ENCODE peak calls at places on chromosomes 11 and 22, in nine cellular contexts. L is HCT116, E is pancreas, U is esophagus muscularis mucosa, R is sigmoid colon, G is WERI-Rb-1, V is mammary epithelial cell, F is brain microvascular endothelial cell, K is uterus. I is an unnamed sample. For H3K27me3, the result is how much of the 10 kb centered on the place peaks cover.

GRCh38 chr11:45500457-45500856 is 165.0 kb downstream of the CHST1 start:
- DNase-seq in L (no peak), E (no peak), U (no peak), R (no peak), G (no peak), V (no peak), F (no peak), K (no peak), I (no peak)

GRCh38 chr11:66857234-66857926 is 516 bp downstream of the LRFN4 start:
- DNase-seq in L (no peak), E (no peak), U (no peak), R (peak), G (no peak), V (peak), F (no peak), K (no peak), I (no peak)

GRCh38 chr11:65500262-65501004 is 1.6 kb downstream of the MALAT1 start:
- DNase-seq in L (no peak), E (peak), U (no peak), R (peak), G (no peak), V (peak), F (peak), K (peak), I (no peak)

GRCh38 chr11:14499178-14499559 is 442 bp downstream of the COPB1 start:
- DNase-seq in L (no peak), E (no peak), U (no peak), R (peak), G (peak), V (peak), F (no peak), K (peak), I (no peak)

GRCh38 chr11:8809605-8810272 is 101.2 kb upstream of the AKIP1 start:
- DNase-seq in L (no peak), E (no peak), U (no peak), R (no peak), G (no peak), V (no peak), F (no peak), K (no peak), I (no peak)

GRCh38 chr22:30206964-30207363 is 39.6 kb downstream of the LIF start:
- DNase-seq in L (peak), E (peak), U (no peak), R (peak), G (no peak), V (peak), F (peak), K (peak), I (peak)

GRCh38 chr22:36478966-36479365 is 2.5 kb downstream of the TXN2 start:
- DNase-seq in L (no peak), E (no peak), U (no peak), R (no peak), G (no peak), V (no peak), F (no peak), K (no peak), I (no peak)

GRCh38 chr11:119713361-119714040 is 15.5 kb downstream of the NECTIN1 start:
- DNase-seq in L (no peak), E (no peak), U (no peak), R (no peak), G (peak), V (no peak), F (no peak), K (no peak), I (no peak)

GRCh38 chr22:46371623-46372226 is 36.2 kb downstream of the TRMU start:
- DNase-seq in L (no peak), E (no peak), U (no peak), R (no peak), G (no peak), V (no peak), F (no peak), K (no peak), I (no peak)

GRCh38 chr22:28075260-28075981 is 156.4 kb upstream of the PITPNB start:
- DNase-seq in L (no peak), E (peak), U (no peak), R (peak), G (peak), V (peak), F (peak), K (peak), I (peak)

GRCh38 chr22:38016182-38017078 is 32.1 kb upstream of the SOX10 start:
- DNase-seq in L (no peak), E (peak), U (no peak), R (peak), G (no peak), V (peak), F (no peak), K (no peak), I (no peak)

GRCh38 chr22:30167327-30167726 is 79.2 kb downstream of the LIF start:
- DNase-seq in L (no peak), E (no peak), U (no peak), R (no peak), G (no peak), V (no peak), F (no peak), K (no peak), I (no peak)

GRCh38 chr11:70423523-70424505 is 25.5 kb downstream of the CTTN start:
- DNase-seq in L (no peak), E (no peak), U (no peak), R (no peak), G (no peak), V (peak), F (peak), K (no peak), I (peak)

GRCh38 chr11:76654310-76654851 is 16.2 kb downstream of the LRRC32 start:
- DNase-seq in L (no peak), E (no peak), U (no peak), R (peak), G (no peak), V (no peak), F (peak), K (peak), I (peak)

GRCh38 chr11:96310236-96310635 is 32.8 kb downstream of the MAML2 start:
- DNase-seq in L (no peak), E (no peak), U (no peak), R (no peak), G (no peak), V (no peak), F (no peak), K (no peak), I (no peak)

GRCh38 chr11:128575174-128575955 is 12.0 kb downstream of the ETS1 start:
- DNase-seq in L (no peak), E (no peak), U (no peak), R (no peak), G (no peak), V (no peak), F (no peak), K (no peak), I (no peak)

GRCh38 chr11:36447947-36448346 is 62.1 kb downstream of the TRAF6 start:
- DNase-seq in L (no peak), E (peak), U (no peak), R (no peak), G (no peak), V (peak), F (no peak), K (no peak), I (no peak)

GRCh38 chr11:33160147-33160546 is 1.1 kb downstream of the CSTF3 start:
- DNase-seq in L (no peak), E (no peak), U (no peak), R (no peak), G (no peak), V (peak), F (peak), K (no peak), I (no peak)

GRCh38 chr11:77560605-77561004 is 29.1 kb upstream of the AQP11 start:
- DNase-seq in L (peak), E (no peak), U (no peak), R (no peak), G (no peak), V (peak), F (peak), K (no peak), I (peak)

GRCh38 chr11:47242596-47243192 is 5.9 kb downstream of the ACP2 start:
- DNase-seq in L (no peak), E (peak), U (no peak), R (no peak), G (no peak), V (no peak), F (no peak), K (no peak), I (no peak)
- H3K4me3 ChIP-seq in L (no peak), E (no peak), U (no peak), R (no peak), G (no peak), V (no peak), F (no peak), K (no peak), I (no peak)

DNA sequence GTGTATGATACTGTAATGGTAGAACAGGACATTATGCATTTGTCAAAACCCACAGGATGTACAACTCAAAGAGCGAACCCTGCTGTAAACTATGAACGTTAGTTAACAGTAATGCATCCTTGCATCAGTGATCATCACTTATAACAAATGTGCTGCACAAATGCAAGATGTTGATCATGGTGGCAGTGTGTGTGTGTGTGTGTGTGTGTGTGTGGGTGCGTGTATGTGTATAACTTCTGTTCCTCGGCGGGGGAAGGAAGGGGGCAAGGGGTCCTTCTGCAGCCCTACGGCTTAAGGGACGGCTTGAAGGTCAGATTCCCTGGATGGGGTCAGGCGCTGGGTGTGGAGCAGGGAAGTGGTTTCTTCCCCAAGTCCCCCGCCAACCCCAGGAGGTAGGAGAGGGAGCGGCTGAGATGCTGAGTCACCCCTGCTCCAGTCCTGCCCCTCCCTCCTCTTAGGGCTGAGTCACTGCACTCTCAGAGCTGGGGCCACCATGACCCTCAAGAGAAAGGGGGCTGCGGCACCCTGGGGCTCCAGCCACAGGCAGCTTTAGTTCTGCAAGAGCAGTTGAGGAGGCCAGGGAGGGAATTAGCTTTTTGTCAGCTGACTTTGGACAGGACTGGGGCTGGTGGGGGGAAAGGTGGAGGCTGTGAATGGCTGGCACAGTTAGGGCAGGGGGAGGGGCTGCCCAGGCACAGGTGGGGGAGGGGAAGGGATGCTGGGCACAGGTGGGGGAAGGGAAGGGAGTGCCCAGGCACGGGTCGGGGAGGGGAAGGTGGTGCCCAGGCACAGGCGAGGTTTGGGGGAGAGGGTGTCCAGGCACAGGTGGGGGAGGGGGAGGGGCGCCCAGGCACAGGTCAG is 8.8 kb upstream of the CTSD start:
- DNase-seq in L (peak), E (peak), U (no peak), R (peak), G (peak), V (peak), F (peak), K (peak), I (peak)
- H3K27ac ChIP-seq in L (peak), E (no peak), U (no peak), R (no peak), G (no peak), V (peak), F (peak), K (peak), I (peak)

DNA sequence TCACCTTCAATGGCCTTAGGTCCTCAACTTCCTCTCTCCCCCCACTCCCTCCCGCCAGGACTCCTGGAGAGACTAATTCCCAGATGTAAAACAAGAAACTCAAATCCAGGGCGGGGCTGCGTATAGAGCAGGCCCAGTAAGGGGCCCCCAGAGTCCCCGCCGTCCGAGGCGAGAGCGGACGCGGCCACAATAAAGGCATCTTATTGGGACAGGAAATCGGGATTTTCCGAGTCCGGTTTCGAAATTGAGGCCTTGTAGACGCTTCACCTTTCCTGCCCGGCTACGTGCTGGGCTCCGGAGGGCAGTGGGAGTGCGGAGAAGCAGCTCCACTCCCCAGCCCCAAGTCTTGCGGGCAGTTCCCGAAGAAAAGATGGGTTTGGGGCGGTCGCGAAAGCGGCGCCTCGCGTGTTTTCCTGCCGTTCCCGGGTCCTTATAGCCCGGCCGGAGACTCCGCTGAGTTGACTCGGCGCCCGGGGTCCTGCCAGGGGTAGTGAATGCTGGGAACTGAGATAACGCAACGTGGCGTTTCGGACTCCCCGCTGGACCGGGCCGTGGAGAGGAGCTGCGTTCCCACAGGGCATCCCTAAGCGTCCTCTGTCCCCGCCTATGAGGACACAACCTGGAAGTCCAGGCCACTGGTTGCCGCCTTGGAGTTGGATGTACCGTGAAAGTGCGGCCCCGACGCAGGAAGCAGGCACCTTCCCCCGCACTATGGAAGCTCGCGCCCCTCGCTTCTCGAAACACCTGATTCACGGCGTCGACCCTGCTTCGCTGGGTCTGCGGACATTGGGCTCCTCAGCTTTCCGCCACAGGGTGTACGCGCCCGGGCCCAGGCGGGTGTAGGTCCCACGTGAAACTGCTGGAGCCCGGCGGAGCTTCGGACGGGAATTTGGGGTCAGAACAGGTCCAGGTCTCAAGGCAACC is 4.8 kb upstream of the CHRM1 start:
- DNase-seq in L (no peak), E (no peak), U (no peak), R (no peak), G (no peak), V (no peak), F (no peak), K (no peak), I (no peak)
- H3K27me3 ChIP-seq in L (under half), E (under half), U (under half), R (half or more), G (under half), V (under half), F (under half), K (under half), I (half or more)

GRCh38 chr11:80598905-80599304 is 1158.1 kb upstream of the TENM4 start:
- DNase-seq in L (no peak), E (no peak), U (no peak), R (no peak), G (no peak), V (peak), F (no peak), K (no peak), I (no peak)
- H3K4me3 ChIP-seq in L (no peak), E (no peak), U (no peak), R (no peak), G (no peak), V (no peak), F (no peak), K (no peak), I (no peak)

DNA sequence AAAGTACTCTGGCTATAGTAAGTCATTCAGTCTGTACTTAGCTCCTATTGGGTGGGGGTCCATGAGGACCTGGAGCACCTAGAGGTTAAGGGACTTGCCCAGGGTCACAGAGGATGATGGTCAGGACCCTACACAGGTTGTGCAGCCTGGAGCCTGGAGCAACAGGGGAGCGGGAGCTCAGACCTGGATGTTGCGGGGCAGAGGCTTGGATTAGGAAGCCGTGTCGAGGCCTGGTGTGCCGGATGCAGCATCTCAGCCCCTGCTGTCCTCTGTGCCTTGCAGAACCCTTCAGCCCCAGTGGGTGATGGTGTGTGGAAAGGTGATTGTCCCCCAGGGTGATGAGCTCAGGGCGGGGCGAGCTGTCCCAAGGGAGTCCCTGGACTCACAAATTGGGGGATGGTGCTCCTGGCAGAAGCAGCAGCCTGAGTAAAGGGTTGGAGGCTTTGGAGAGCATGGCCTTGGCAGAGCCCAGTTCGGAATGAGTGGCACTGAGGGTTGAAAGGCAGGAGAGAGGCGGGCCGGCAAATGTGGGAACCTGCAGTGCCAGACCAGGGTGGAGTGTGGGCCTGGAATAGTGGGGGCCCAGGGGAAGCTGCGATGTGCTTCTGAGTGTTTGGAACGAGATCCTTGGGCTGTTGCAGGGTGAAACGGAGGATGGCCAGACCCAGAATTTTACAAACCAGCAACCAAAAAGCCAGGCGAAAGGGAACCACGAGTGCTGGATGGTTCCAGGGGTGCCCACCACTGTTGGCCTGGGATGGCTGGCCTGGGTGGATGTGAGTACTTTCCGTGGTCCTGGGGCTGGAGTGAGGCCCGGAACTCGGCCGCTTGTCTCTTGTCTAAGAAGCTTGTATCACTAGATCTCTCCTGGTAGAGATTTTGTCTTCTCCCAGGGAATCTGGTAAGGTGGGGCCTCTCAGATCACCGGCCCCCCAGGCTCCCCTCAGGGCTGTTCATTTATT is 2.9 kb downstream of the TPCN2 start:
- DNase-seq in L (no peak), E (peak), U (no peak), R (peak), G (no peak), V (no peak), F (no peak), K (no peak), I (no peak)
- H3K27ac ChIP-seq in L (no peak), E (no peak), U (peak), R (peak), G (no peak), V (no peak), F (no peak), K (peak), I (no peak)

DNA sequence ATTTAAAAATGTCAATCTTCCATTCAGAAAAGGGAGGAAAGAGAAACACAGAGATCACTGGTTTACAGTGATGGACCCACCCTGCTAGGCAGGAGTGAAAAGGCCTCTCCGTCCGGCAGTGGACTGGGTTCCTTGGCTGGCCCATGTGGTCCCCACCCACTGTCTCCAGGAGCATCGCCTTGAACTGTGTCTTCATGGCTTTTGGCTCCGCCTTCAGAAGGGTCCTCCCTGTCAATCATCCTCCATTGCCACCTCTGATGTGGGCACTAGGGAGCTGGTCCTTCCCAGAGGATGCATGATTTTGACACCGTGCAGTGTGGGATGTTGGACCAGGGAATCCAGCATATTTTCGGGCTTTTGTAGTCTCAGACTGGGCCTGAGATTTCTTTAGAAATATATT is 58.2 kb upstream of the B3GAT1 start:
- DNase-seq in L (no peak), E (no peak), U (no peak), R (no peak), G (no peak), V (no peak), F (no peak), K (no peak), I (no peak)
- H3K27me3 ChIP-seq in L (half or more), E (under half), U (under half), R (half or more), G (under half), V (under half), F (under half), K (under half), I (under half)

GRCh38 chr11:394034-394857 is at the start of gene PKP3:
- DNase-seq in L (peak), E (peak), U (no peak), R (no peak), G (no peak), V (peak), F (peak), K (no peak), I (no peak)
- H3K4me3 ChIP-seq in L (peak), E (peak), U (no peak), R (no peak), G (no peak), V (peak), F (no peak), K (no peak), I (peak)

GRCh38 chr11:12900496-12900895 is 108.6 kb upstream of the RASSF10 start:
- DNase-seq in L (no peak), E (no peak), U (no peak), R (no peak), G (no peak), V (peak), F (peak), K (no peak), I (peak)

GRCh38 chr11:12901874-12902481 is 107.1 kb upstream of the RASSF10 start:
- DNase-seq in L (no peak), E (no peak), U (no peak), R (no peak), G (no peak), V (peak), F (no peak), K (no peak), I (no peak)

GRCh38 chr11:12902784-12903491 is 106.2 kb upstream of the RASSF10 start:
- DNase-seq in L (no peak), E (no peak), U (no peak), R (no peak), G (no peak), V (no peak), F (no peak), K (no peak), I (no peak)

GRCh38 chr11:12897867-12898266 is 111.2 kb upstream of the RASSF10 start:
- DNase-seq in L (no peak), E (no peak), U (no peak), R (no peak), G (no peak), V (no peak), F (no peak), K (no peak), I (no peak)

DNA sequence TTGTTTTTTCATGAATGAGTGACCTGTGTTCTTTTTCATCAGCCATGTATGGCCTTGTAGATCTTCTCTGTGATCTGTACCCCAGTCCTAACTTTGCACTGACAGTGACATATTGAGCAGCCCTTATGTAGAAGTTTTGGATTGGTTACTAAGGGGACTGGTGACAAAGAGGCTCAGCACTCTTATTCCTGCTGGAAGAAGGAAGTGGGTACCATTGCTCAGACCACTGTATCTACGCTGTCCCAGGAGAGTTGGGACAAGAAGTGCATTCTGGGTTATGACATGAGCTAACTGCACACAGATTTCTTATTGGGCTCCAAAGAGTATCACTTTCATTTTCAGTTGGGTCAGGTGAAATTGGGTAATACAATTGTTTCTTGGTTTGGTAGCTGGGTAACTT is 107.8 kb upstream of the RASSF10 start:
- DNase-seq in L (no peak), E (no peak), U (no peak), R (no peak), G (no peak), V (peak), F (peak), K (no peak), I (no peak)
- H3K27ac ChIP-seq in L (no peak), E (no peak), U (no peak), R (no peak), G (no peak), V (peak), F (peak), K (no peak), I (no peak)

GRCh38 chr11:31817054-31817620 is 6.0 kb upstream of the PAX6 start:
- DNase-seq in L (no peak), E (no peak), U (no peak), R (peak), G (no peak), V (peak), F (no peak), K (no peak), I (no peak)
- H3K27me3 ChIP-seq in L (under half), E (under half), U (half or more), R (half or more), G (half or more), V (half or more), F (half or more), K (half or more), I (half or more)

I was measured in AG04450.